ENCODE peak calls at places on chromosome 13, in ten cellular contexts. One of them, this sample, is unnamed. For H3K9me3 and H3K4me1, the result is how much of the 10 kb centered on the place peaks cover.

GRCh38 chr13:41352935-41353801 is 42.1 kb downstream of the NAA16 start:
- DNase-seq in right atrium auricular region: no peak
- DNase-seq in hepatocyte: peak
- DNase-seq in thoracic aorta: no peak
- DNase-seq in esophagus muscularis mucosa: no peak
- DNase-seq in DND-41: peak
- DNase-seq in upper lobe of left lung: no peak
- DNase-seq in aorta: no peak
- DNase-seq in IMR-90: peak
- DNase-seq in heart right ventricle: peak
- DNase-seq in this sample: no peak

GRCh38 chr13:22801402-22802003 is 379.3 kb upstream of the SGCG start:
- DNase-seq in right atrium auricular region: no peak
- DNase-seq in hepatocyte: peak
- DNase-seq in thoracic aorta: no peak
- DNase-seq in esophagus muscularis mucosa: no peak
- DNase-seq in DND-41: no peak
- DNase-seq in upper lobe of left lung: no peak
- DNase-seq in aorta: no peak
- DNase-seq in IMR-90: peak
- DNase-seq in heart right ventricle: no peak
- DNase-seq in this sample: no peak

GRCh38 chr13:27131202-27131623 is 40.4 kb downstream of the USP12 start:
- DNase-seq in right atrium auricular region: no peak
- DNase-seq in hepatocyte: peak
- DNase-seq in thoracic aorta: no peak
- DNase-seq in esophagus muscularis mucosa: no peak
- DNase-seq in DND-41: no peak
- DNase-seq in upper lobe of left lung: peak
- DNase-seq in aorta: no peak
- DNase-seq in IMR-90: peak
- DNase-seq in heart right ventricle: no peak
- DNase-seq in this sample: peak

GRCh38 chr13:30607908-30608307 is 9.8 kb upstream of the USPL1 start:
- DNase-seq in right atrium auricular region: no peak
- DNase-seq in hepatocyte: no peak
- DNase-seq in thoracic aorta: no peak
- DNase-seq in esophagus muscularis mucosa: no peak
- DNase-seq in DND-41: peak
- DNase-seq in upper lobe of left lung: peak
- DNase-seq in aorta: no peak
- DNase-seq in IMR-90: no peak
- DNase-seq in heart right ventricle: no peak
- DNase-seq in this sample: no peak

GRCh38 chr13:40422588-40423235 is 243.7 kb downstream of the FOXO1 start:
- DNase-seq in right atrium auricular region: no peak
- DNase-seq in hepatocyte: no peak
- DNase-seq in thoracic aorta: no peak
- DNase-seq in esophagus muscularis mucosa: peak
- DNase-seq in DND-41: no peak
- DNase-seq in upper lobe of left lung: no peak
- DNase-seq in aorta: no peak
- DNase-seq in IMR-90: no peak
- DNase-seq in heart right ventricle: no peak
- DNase-seq in this sample: no peak

GRCh38 chr13:110213461-110214074 is 93.4 kb downstream of the COL4A1 start:
- DNase-seq in right atrium auricular region: no peak
- DNase-seq in hepatocyte: no peak
- DNase-seq in thoracic aorta: no peak
- DNase-seq in esophagus muscularis mucosa: no peak
- DNase-seq in DND-41: no peak
- DNase-seq in upper lobe of left lung: no peak
- DNase-seq in aorta: no peak
- DNase-seq in IMR-90: no peak
- DNase-seq in heart right ventricle: no peak
- DNase-seq in this sample: no peak

GRCh38 chr13:112684444-112684843 is 5.4 kb upstream of the ATP11A start:
- DNase-seq in right atrium auricular region: peak
- DNase-seq in hepatocyte: no peak
- DNase-seq in thoracic aorta: no peak
- DNase-seq in esophagus muscularis mucosa: no peak
- DNase-seq in DND-41: no peak
- DNase-seq in upper lobe of left lung: no peak
- DNase-seq in aorta: no peak
- DNase-seq in IMR-90: no peak
- DNase-seq in heart right ventricle: no peak
- DNase-seq in this sample: no peak

GRCh38 chr13:33033361-33033812 is 17.2 kb downstream of the KL start:
- DNase-seq in right atrium auricular region: no peak
- DNase-seq in hepatocyte: no peak
- DNase-seq in thoracic aorta: no peak
- DNase-seq in esophagus muscularis mucosa: no peak
- DNase-seq in DND-41: peak
- DNase-seq in upper lobe of left lung: peak
- DNase-seq in aorta: no peak
- DNase-seq in IMR-90: no peak
- DNase-seq in heart right ventricle: no peak
- DNase-seq in this sample: no peak

GRCh38 chr13:46593403-46593802 is 40.4 kb downstream of the LRCH1 start:
- DNase-seq in right atrium auricular region: no peak
- DNase-seq in hepatocyte: no peak
- DNase-seq in thoracic aorta: no peak
- DNase-seq in esophagus muscularis mucosa: no peak
- DNase-seq in DND-41: peak
- DNase-seq in upper lobe of left lung: no peak
- DNase-seq in aorta: no peak
- DNase-seq in IMR-90: no peak
- DNase-seq in heart right ventricle: no peak
- DNase-seq in this sample: no peak

GRCh38 chr13:81153478-81153877 is 812.6 kb upstream of the SPRY2 start:
- DNase-seq in right atrium auricular region: no peak
- DNase-seq in hepatocyte: no peak
- DNase-seq in thoracic aorta: no peak
- DNase-seq in esophagus muscularis mucosa: no peak
- DNase-seq in DND-41: no peak
- DNase-seq in upper lobe of left lung: no peak
- DNase-seq in aorta: no peak
- DNase-seq in IMR-90: no peak
- DNase-seq in heart right ventricle: no peak
- DNase-seq in this sample: no peak

GRCh38 chr13:54975676-54976075 is 1947.1 kb downstream of the OLFM4 start:
- DNase-seq in right atrium auricular region: no peak
- DNase-seq in hepatocyte: no peak
- DNase-seq in thoracic aorta: no peak
- DNase-seq in esophagus muscularis mucosa: no peak
- DNase-seq in DND-41: no peak
- DNase-seq in upper lobe of left lung: no peak
- DNase-seq in aorta: no peak
- DNase-seq in IMR-90: no peak
- DNase-seq in heart right ventricle: no peak
- DNase-seq in this sample: no peak

DNA sequence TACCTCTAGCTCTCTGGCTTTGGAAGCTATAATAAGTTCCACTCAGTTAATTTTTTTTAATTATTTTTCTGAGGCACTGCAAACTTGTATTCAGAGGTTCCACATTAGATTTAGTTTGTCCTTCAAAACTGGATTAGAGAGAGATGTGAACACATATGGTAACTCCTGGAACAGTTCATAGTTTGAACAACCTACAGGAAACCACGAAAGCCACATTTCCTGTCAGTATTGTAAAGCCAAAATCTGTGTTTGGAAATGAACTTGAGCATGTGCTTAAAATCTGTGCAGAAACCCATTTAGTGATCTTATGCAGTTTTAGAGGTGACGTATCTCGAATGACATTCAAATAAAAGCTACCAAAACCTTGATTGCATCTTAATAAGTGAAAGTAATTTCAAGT is 1952.0 kb downstream of the OLFM4 start:
- DNase-seq in right atrium auricular region: no peak
- DNase-seq in hepatocyte: no peak
- DNase-seq in thoracic aorta: no peak
- DNase-seq in esophagus muscularis mucosa: no peak
- DNase-seq in DND-41: peak
- DNase-seq in upper lobe of left lung: no peak
- DNase-seq in aorta: no peak
- DNase-seq in IMR-90: no peak
- DNase-seq in heart right ventricle: no peak
- DNase-seq in this sample: no peak
- H3K9me3 ChIP-seq in right atrium auricular region: under half
- H3K9me3 ChIP-seq in hepatocyte: under half
- H3K9me3 ChIP-seq in thoracic aorta: under half
- H3K9me3 ChIP-seq in esophagus muscularis mucosa: under half
- H3K9me3 ChIP-seq in DND-41: under half
- H3K9me3 ChIP-seq in upper lobe of left lung: under half
- H3K9me3 ChIP-seq in aorta: under half
- H3K9me3 ChIP-seq in IMR-90: under half
- H3K9me3 ChIP-seq in heart right ventricle: under half
- H3K9me3 ChIP-seq in this sample: under half

DNA sequence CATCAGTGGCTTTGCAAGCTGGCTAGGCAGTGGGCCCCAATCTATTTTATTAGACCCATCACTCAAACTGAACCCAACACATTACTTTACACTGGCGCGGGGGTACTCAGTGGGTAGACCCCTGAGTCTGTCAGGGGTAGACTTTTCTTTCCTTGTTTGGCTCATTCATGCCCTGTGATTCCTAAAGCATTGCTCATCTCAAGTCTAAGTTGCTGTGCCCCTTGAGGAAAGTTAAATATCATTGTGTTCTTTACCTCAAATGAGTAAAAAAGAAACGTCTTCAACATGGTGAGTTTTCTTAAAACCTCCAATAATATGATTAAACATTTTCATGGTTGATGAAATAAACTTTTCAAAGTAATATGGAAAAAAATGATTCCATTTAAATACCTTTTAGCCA is 254.8 kb downstream of the DLEU7 start:
- DNase-seq in right atrium auricular region: no peak
- DNase-seq in hepatocyte: no peak
- DNase-seq in thoracic aorta: no peak
- DNase-seq in esophagus muscularis mucosa: no peak
- DNase-seq in DND-41: peak
- DNase-seq in upper lobe of left lung: no peak
- DNase-seq in aorta: no peak
- DNase-seq in IMR-90: no peak
- DNase-seq in heart right ventricle: no peak
- DNase-seq in this sample: no peak
- H3K4me1 ChIP-seq in right atrium auricular region: under half
- H3K4me1 ChIP-seq in hepatocyte: under half
- H3K4me1 ChIP-seq in thoracic aorta: under half
- H3K4me1 ChIP-seq in esophagus muscularis mucosa: under half
- H3K4me1 ChIP-seq in DND-41: half or more
- H3K4me1 ChIP-seq in upper lobe of left lung: under half
- H3K4me1 ChIP-seq in aorta: under half
- H3K4me1 ChIP-seq in IMR-90: under half
- H3K4me1 ChIP-seq in heart right ventricle: under half
- H3K4me1 ChIP-seq in this sample: under half

DNA sequence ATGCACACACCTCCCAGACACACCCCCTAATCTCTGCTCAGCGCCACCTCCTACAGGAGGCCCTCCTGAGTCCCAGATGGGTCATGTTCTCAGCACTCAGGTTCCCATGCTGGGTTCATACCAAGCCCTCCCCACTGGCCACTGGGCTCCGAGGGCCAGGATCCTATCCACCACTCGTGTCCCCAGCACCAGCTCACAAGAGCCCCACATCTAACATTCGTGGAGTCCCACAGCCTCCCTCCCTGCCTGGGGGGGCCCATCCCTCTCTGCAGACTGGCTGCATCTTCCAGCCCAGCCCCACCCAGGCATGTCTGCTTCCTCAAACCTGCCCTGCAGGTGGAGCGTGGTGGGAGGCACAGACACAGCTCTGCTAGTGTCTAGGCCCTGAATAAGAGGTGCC is 227.4 kb downstream of the TUBA3C start:
- DNase-seq in right atrium auricular region: no peak
- DNase-seq in hepatocyte: no peak
- DNase-seq in thoracic aorta: no peak
- DNase-seq in esophagus muscularis mucosa: no peak
- DNase-seq in DND-41: no peak
- DNase-seq in upper lobe of left lung: no peak
- DNase-seq in aorta: peak
- DNase-seq in IMR-90: no peak
- DNase-seq in heart right ventricle: no peak
- DNase-seq in this sample: no peak
- H3K9me3 ChIP-seq in right atrium auricular region: under half
- H3K9me3 ChIP-seq in hepatocyte: under half
- H3K9me3 ChIP-seq in thoracic aorta: under half
- H3K9me3 ChIP-seq in esophagus muscularis mucosa: under half
- H3K9me3 ChIP-seq in DND-41: under half
- H3K9me3 ChIP-seq in upper lobe of left lung: under half
- H3K9me3 ChIP-seq in aorta: under half
- H3K9me3 ChIP-seq in IMR-90: half or more
- H3K9me3 ChIP-seq in heart right ventricle: under half
- H3K9me3 ChIP-seq in this sample: under half

GRCh38 chr13:45327253-45327954 is 13.6 kb downstream of the TPT1 start:
- DNase-seq in right atrium auricular region: no peak
- DNase-seq in hepatocyte: no peak
- DNase-seq in thoracic aorta: no peak
- DNase-seq in esophagus muscularis mucosa: no peak
- DNase-seq in DND-41: no peak
- DNase-seq in upper lobe of left lung: no peak
- DNase-seq in aorta: no peak
- DNase-seq in IMR-90: no peak
- DNase-seq in heart right ventricle: no peak
- DNase-seq in this sample: no peak

GRCh38 chr13:45331123-45331619 is 9.8 kb downstream of the TPT1 start:
- DNase-seq in right atrium auricular region: no peak
- DNase-seq in hepatocyte: no peak
- DNase-seq in thoracic aorta: no peak
- DNase-seq in esophagus muscularis mucosa: no peak
- DNase-seq in DND-41: no peak
- DNase-seq in upper lobe of left lung: no peak
- DNase-seq in aorta: no peak
- DNase-seq in IMR-90: no peak
- DNase-seq in heart right ventricle: no peak
- DNase-seq in this sample: no peak

GRCh38 chr13:45321230-45321629 is 19.8 kb downstream of the TPT1 start:
- DNase-seq in right atrium auricular region: no peak
- DNase-seq in hepatocyte: no peak
- DNase-seq in thoracic aorta: no peak
- DNase-seq in esophagus muscularis mucosa: no peak
- DNase-seq in DND-41: no peak
- DNase-seq in upper lobe of left lung: no peak
- DNase-seq in aorta: peak
- DNase-seq in IMR-90: no peak
- DNase-seq in heart right ventricle: no peak
- DNase-seq in this sample: no peak

GRCh38 chr13:45328661-45329105 is 12.3 kb downstream of the TPT1 start:
- DNase-seq in right atrium auricular region: no peak
- DNase-seq in hepatocyte: no peak
- DNase-seq in thoracic aorta: no peak
- DNase-seq in esophagus muscularis mucosa: no peak
- DNase-seq in DND-41: no peak
- DNase-seq in upper lobe of left lung: no peak
- DNase-seq in aorta: no peak
- DNase-seq in IMR-90: peak
- DNase-seq in heart right ventricle: no peak
- DNase-seq in this sample: no peak

DNA sequence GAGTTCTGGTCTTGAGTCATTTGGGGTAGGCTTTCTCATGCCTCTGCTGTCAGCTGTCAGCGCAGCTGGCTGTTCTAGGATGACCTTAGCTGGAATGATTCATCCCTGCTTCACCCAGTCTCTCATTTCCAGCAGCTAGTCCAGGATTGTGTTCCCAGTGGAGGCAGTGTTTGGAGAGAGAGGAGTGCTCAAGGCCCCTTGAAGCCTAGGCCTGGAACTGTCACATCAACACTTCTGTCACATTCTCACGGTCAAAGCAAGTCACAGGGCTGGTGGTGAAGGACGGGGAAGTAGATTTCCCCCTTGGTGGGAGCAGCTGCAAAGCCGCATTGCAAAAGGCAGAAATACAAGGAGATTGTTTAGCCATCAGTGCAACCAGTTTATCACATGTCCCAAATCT is 15.2 kb downstream of the TPT1 start:
- DNase-seq in right atrium auricular region: peak
- DNase-seq in hepatocyte: peak
- DNase-seq in thoracic aorta: peak
- DNase-seq in esophagus muscularis mucosa: no peak
- DNase-seq in DND-41: no peak
- DNase-seq in upper lobe of left lung: peak
- DNase-seq in aorta: peak
- DNase-seq in IMR-90: peak
- DNase-seq in heart right ventricle: peak
- DNase-seq in this sample: no peak
- H3K4me1 ChIP-seq in right atrium auricular region: half or more
- H3K4me1 ChIP-seq in hepatocyte: under half
- H3K4me1 ChIP-seq in thoracic aorta: half or more
- H3K4me1 ChIP-seq in esophagus muscularis mucosa: half or more
- H3K4me1 ChIP-seq in DND-41: under half
- H3K4me1 ChIP-seq in upper lobe of left lung: under half
- H3K4me1 ChIP-seq in aorta: under half
- H3K4me1 ChIP-seq in IMR-90: under half
- H3K4me1 ChIP-seq in heart right ventricle: under half
- H3K4me1 ChIP-seq in this sample: under half